ENCODE peak calls at places on chromosome 21, in seven cellular contexts. One of them, this sample, is unnamed. For H3K4me1, the result is how much of the 10 kb centered on the place peaks cover.

GRCh38 chr21:45525910-45526306 is 16.3 kb downstream of the SLC19A1 start:
- DNase-seq in IMR-90: no peak
- DNase-seq in thoracic aorta: no peak
- DNase-seq in hepatocyte: no peak
- DNase-seq in A549: no peak
- DNase-seq in psoas muscle: peak
- DNase-seq in SJSA1: no peak
- DNase-seq in this sample: no peak

GRCh38 chr21:35088235-35088865 is 39.2 kb upstream of the RUNX1 start:
- DNase-seq in hepatocyte: no peak
- DNase-seq in IMR-90: peak
- DNase-seq in A549: no peak
- DNase-seq in psoas muscle: no peak
- DNase-seq in thoracic aorta: no peak
- DNase-seq in SJSA1: no peak
- DNase-seq in this sample: no peak

GRCh38 chr21:36640260-36641244 is 58.4 kb upstream of the SIM2 start:
- DNase-seq in thoracic aorta: no peak
- DNase-seq in hepatocyte: no peak
- DNase-seq in IMR-90: peak
- DNase-seq in SJSA1: no peak
- DNase-seq in psoas muscle: no peak
- DNase-seq in A549: no peak
- DNase-seq in this sample: no peak

GRCh38 chr21:17775431-17776126 is 43.6 kb downstream of the C21orf91 start:
- DNase-seq in IMR-90: no peak
- DNase-seq in psoas muscle: no peak
- DNase-seq in SJSA1: no peak
- DNase-seq in A549: no peak
- DNase-seq in hepatocyte: no peak
- DNase-seq in thoracic aorta: no peak
- DNase-seq in this sample: no peak

GRCh38 chr21:29504751-29505321 is 206.1 kb downstream of the BACH1 start:
- DNase-seq in IMR-90: peak
- DNase-seq in A549: no peak
- DNase-seq in SJSA1: no peak
- DNase-seq in psoas muscle: no peak
- DNase-seq in thoracic aorta: no peak
- DNase-seq in hepatocyte: no peak
- DNase-seq in this sample: no peak

GRCh38 chr21:36508948-36509347 is 29.0 kb upstream of the CLDN14 start:
- DNase-seq in hepatocyte: no peak
- DNase-seq in IMR-90: no peak
- DNase-seq in SJSA1: no peak
- DNase-seq in psoas muscle: no peak
- DNase-seq in A549: no peak
- DNase-seq in thoracic aorta: no peak
- DNase-seq in this sample: no peak

GRCh38 chr21:40658237-40658636 is 188.7 kb downstream of the DSCAM start:
- DNase-seq in thoracic aorta: no peak
- DNase-seq in psoas muscle: no peak
- DNase-seq in IMR-90: no peak
- DNase-seq in hepatocyte: peak
- DNase-seq in SJSA1: no peak
- DNase-seq in A549: no peak
- DNase-seq in this sample: no peak

GRCh38 chr21:37792046-37792445 is 124.2 kb downstream of the KCNJ6 start:
- DNase-seq in A549: no peak
- DNase-seq in hepatocyte: no peak
- DNase-seq in thoracic aorta: no peak
- DNase-seq in IMR-90: peak
- DNase-seq in SJSA1: no peak
- DNase-seq in psoas muscle: no peak
- DNase-seq in this sample: no peak

GRCh38 chr21:28590026-28590425 is 402.7 kb downstream of the LTN1 start:
- DNase-seq in IMR-90: no peak
- DNase-seq in thoracic aorta: no peak
- DNase-seq in hepatocyte: no peak
- DNase-seq in psoas muscle: no peak
- DNase-seq in SJSA1: no peak
- DNase-seq in A549: no peak
- DNase-seq in this sample: no peak

GRCh38 chr21:34933609-34934345 is 115.3 kb downstream of the RUNX1 start:
- DNase-seq in psoas muscle: no peak
- DNase-seq in IMR-90: no peak
- DNase-seq in thoracic aorta: no peak
- DNase-seq in hepatocyte: no peak
- DNase-seq in SJSA1: no peak
- DNase-seq in A549: no peak
- DNase-seq in this sample: no peak

GRCh38 chr21:37484535-37485474 is 118.2 kb downstream of the DYRK1A start:
- DNase-seq in thoracic aorta: no peak
- DNase-seq in SJSA1: no peak
- DNase-seq in psoas muscle: no peak
- DNase-seq in hepatocyte: no peak
- DNase-seq in A549: no peak
- DNase-seq in IMR-90: peak
- DNase-seq in this sample: peak

GRCh38 chr21:46459356-46460112 is 843 bp downstream of the DIP2A start:
- DNase-seq in psoas muscle: peak
- DNase-seq in A549: no peak
- DNase-seq in thoracic aorta: no peak
- DNase-seq in SJSA1: no peak
- DNase-seq in hepatocyte: peak
- DNase-seq in IMR-90: peak
- DNase-seq in this sample: no peak

GRCh38 chr21:18058731-18059398 is 185.8 kb upstream of the CHODL start:
- DNase-seq in psoas muscle: no peak
- DNase-seq in IMR-90: no peak
- DNase-seq in SJSA1: no peak
- DNase-seq in thoracic aorta: no peak
- DNase-seq in A549: no peak
- DNase-seq in hepatocyte: no peak
- DNase-seq in this sample: no peak

GRCh38 chr21:29671728-29672127 is 268.1 kb downstream of the GRIK1 start:
- DNase-seq in thoracic aorta: no peak
- DNase-seq in A549: no peak
- DNase-seq in hepatocyte: no peak
- DNase-seq in psoas muscle: no peak
- DNase-seq in IMR-90: no peak
- DNase-seq in SJSA1: no peak
- DNase-seq in this sample: no peak

DNA sequence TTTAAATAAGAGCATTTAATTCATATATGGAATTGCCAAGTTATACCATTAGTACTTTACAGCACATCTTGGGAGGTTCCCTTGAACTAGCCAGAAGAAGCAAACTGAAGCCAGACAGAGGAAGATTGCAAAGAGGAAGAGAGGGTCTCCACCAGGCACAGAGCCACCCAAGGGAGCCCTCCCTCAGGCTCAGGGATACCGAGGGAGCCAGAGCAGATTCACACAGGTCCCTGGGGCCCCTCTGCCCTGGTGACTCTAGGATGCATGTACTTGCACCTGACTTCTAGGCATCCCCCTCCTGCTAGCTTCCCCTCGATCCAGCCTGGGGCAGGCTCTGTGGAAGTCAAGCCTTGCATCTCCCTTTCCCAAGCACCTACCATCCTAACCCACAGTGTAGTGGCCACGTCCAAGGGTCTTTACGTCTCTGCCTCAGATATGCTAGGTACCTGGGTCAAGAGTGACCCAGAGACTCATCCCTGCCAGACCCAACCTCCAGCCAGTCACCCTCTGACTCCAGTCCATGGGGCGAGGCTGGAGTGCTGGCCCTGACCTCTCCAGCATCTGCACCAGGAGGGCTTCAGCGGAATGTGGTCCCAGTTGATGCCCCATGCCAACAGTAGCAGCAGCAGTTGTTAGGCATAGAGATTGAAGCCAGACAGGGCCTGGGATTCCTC is 6.4 kb downstream of the IFNAR2 start:
- DNase-seq in SJSA1: no peak
- DNase-seq in A549: no peak
- DNase-seq in psoas muscle: no peak
- DNase-seq in thoracic aorta: no peak
- DNase-seq in IMR-90: no peak
- DNase-seq in hepatocyte: no peak
- DNase-seq in this sample: no peak
- H3K4me1 ChIP-seq in SJSA1: under half
- H3K4me1 ChIP-seq in A549: under half
- H3K4me1 ChIP-seq in psoas muscle: under half
- H3K4me1 ChIP-seq in thoracic aorta: under half
- H3K4me1 ChIP-seq in IMR-90: under half
- H3K4me1 ChIP-seq in hepatocyte: under half
- H3K4me1 ChIP-seq in this sample: under half

GRCh38 chr21:42837421-42838211 is 41.7 kb downstream of the WDR4 start:
- DNase-seq in A549: no peak
- DNase-seq in psoas muscle: no peak
- DNase-seq in hepatocyte: no peak
- DNase-seq in IMR-90: no peak
- DNase-seq in SJSA1: no peak
- DNase-seq in thoracic aorta: no peak
- DNase-seq in this sample: no peak
- H3K4me1 ChIP-seq in A549: under half
- H3K4me1 ChIP-seq in psoas muscle: under half
- H3K4me1 ChIP-seq in hepatocyte: under half
- H3K4me1 ChIP-seq in IMR-90: under half
- H3K4me1 ChIP-seq in SJSA1: under half
- H3K4me1 ChIP-seq in thoracic aorta: under half
- H3K4me1 ChIP-seq in this sample: under half

DNA sequence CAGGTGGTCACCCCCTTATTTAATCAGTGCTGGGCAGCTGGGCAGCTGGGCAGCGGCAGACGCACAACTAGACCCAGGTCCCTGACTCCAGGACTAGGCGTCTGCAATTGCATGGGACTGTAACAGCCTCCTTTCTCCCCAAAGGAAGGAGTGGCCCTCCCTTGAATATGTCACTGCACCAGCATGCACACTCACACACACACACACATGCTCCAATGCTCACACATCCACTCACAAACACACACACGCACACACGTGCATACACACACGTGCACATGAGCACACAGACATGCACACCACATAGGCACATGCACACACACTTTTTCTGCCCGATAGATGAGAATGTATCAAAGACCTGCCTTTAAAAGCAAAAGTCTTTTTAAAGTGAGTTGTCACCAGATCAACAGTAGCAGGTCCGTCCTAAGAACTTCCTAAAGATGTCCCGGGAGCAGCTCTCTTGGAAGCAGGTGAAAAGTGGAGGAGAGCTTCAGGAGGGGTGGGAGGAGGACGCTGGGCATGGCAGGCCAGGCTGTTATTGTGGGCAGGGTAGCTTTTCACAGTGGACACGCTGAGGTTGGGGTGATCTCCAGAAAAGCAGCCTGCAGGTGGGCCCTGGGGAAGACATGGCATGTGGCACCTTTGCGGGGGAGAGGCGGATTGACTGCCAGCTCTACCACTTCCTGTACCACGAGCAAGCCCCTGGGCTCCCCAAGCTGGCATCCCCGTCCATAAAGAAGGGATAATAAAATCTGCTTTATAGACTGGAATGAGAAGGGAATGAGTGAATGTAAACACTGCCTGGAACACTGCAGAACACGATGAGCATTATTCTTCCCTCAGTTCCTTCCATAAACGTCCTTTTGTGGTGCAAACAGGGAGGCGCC is 1.7 kb downstream of the PDE9A start:
- DNase-seq in hepatocyte: no peak
- DNase-seq in SJSA1: no peak
- DNase-seq in thoracic aorta: no peak
- DNase-seq in psoas muscle: no peak
- DNase-seq in IMR-90: no peak
- DNase-seq in A549: no peak
- DNase-seq in this sample: no peak
- H3K4me1 ChIP-seq in hepatocyte: under half
- H3K4me1 ChIP-seq in SJSA1: under half
- H3K4me1 ChIP-seq in thoracic aorta: under half
- H3K4me1 ChIP-seq in psoas muscle: under half
- H3K4me1 ChIP-seq in IMR-90: under half
- H3K4me1 ChIP-seq in A549: under half
- H3K4me1 ChIP-seq in this sample: under half

GRCh38 chr21:41762753-41763152 is 4.1 kb downstream of the RIPK4 start:
- DNase-seq in SJSA1: no peak
- DNase-seq in thoracic aorta: no peak
- DNase-seq in hepatocyte: no peak
- DNase-seq in IMR-90: no peak
- DNase-seq in A549: no peak
- DNase-seq in psoas muscle: no peak
- DNase-seq in this sample: no peak

GRCh38 chr21:41760411-41760810 is 6.4 kb downstream of the RIPK4 start:
- DNase-seq in SJSA1: no peak
- DNase-seq in A549: no peak
- DNase-seq in IMR-90: no peak
- DNase-seq in thoracic aorta: no peak
- DNase-seq in psoas muscle: no peak
- DNase-seq in hepatocyte: no peak
- DNase-seq in this sample: no peak

GRCh38 chr21:41762236-41762635 is 4.6 kb downstream of the RIPK4 start:
- DNase-seq in hepatocyte: no peak
- DNase-seq in thoracic aorta: no peak
- DNase-seq in psoas muscle: no peak
- DNase-seq in SJSA1: no peak
- DNase-seq in IMR-90: no peak
- DNase-seq in A549: no peak
- DNase-seq in this sample: no peak

GRCh38 chr21:41759926-41760325 is 6.9 kb downstream of the RIPK4 start:
- DNase-seq in IMR-90: no peak
- DNase-seq in psoas muscle: no peak
- DNase-seq in hepatocyte: no peak
- DNase-seq in SJSA1: no peak
- DNase-seq in A549: no peak
- DNase-seq in thoracic aorta: no peak
- DNase-seq in this sample: peak

DNA sequence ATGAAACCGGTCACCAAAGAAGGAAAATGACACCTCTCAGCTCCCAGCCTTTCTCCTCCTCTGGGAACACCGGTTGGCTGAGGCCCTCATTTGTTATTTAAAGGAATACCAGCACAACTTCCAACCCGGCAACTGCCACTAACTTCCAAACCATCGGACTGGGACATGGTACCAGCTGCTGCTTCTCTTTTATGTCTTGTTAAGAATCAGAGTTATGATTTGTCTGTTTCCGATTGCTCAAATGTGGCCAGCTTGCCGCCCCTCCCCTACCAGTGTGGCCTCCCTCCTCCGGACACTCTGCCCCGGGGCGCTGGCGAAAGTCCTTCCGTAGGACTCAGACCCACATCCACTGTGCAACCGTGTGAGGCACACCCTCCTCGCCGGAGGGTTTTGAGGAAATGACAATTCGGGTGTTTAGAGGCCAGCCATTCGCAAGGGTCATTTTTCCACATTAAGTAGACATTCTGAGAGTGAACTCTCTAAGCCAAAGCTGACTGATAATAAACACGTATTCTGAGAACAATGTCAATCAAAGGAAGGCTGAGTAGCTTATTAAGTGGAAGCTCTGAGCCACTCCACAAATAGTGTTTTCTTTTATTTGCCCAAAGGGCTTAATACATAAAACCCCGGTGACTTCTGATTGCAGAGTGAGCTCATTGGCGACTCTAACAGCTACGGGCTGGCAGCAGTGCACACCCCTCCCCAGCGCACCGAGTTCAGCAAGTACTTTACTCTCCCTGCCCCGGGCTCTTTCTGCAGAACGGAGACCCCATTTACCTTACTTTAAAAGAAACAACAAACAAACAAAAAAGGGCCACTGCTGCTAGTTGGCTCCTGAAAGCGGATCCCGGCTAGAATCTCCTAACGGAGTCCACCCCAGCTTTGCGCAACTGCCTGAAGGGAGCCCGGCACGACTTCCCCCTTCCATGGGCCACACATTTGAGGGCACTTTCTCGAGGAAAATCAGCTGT is 5.4 kb downstream of the RIPK4 start:
- DNase-seq in A549: peak
- DNase-seq in IMR-90: no peak
- DNase-seq in psoas muscle: peak
- DNase-seq in hepatocyte: peak
- DNase-seq in thoracic aorta: no peak
- DNase-seq in SJSA1: peak
- DNase-seq in this sample: no peak
- H3K4me1 ChIP-seq in A549: half or more
- H3K4me1 ChIP-seq in IMR-90: under half
- H3K4me1 ChIP-seq in psoas muscle: under half
- H3K4me1 ChIP-seq in hepatocyte: under half
- H3K4me1 ChIP-seq in thoracic aorta: under half
- H3K4me1 ChIP-seq in SJSA1: under half
- H3K4me1 ChIP-seq in this sample: under half